ENCODE peak calls at places on chromosomes 12 and 14, in ten cellular contexts. U is HepG2, B is fibroblast of lung, R is mammary epithelial cell, P is GM23248, Y is H9, X is IMR-90, O is neural progenitor cell, H is PC-3, A is SK-N-SH. S is an unnamed sample. For H4K20me1, the result is how much of the 10 kb centered on the place peaks cover.

GRCh38 chr12:56728139-56728861 is 3.2 kb upstream of the NACA start:
- DNase-seq in U (no peak), B (no peak), R (no peak), P (no peak), Y (no peak), X (no peak), O (no peak), H (no peak), A (no peak), S (no peak)

GRCh38 chr14:90940318-90940962 is 120.0 kb downstream of the RPS6KA5 start:
- DNase-seq in U (no peak), B (no peak), R (no peak), P (no peak), Y (no peak), X (no peak), O (no peak), H (peak), A (no peak), S (no peak)

GRCh38 chr14:57707219-57707618 is 158.7 kb downstream of the SLC35F4 start:
- DNase-seq in U (no peak), B (no peak), R (no peak), P (no peak), Y (no peak), X (no peak), O (no peak), H (no peak), A (no peak), S (no peak)

GRCh38 chr14:73775339-73776193 is 61.4 kb upstream of the PNMA1 start:
- DNase-seq in U (no peak), B (no peak), R (no peak), P (no peak), Y (no peak), X (no peak), O (no peak), H (no peak), A (no peak), S (no peak)

GRCh38 chr12:108980831-108981618 is 39.8 kb downstream of the SVOP start:
- DNase-seq in U (no peak), B (no peak), R (no peak), P (peak), Y (no peak), X (peak), O (no peak), H (no peak), A (no peak), S (peak)

GRCh38 chr12:67981236-67982164 is 7.7 kb upstream of the IFNG-AS1 start:
- DNase-seq in U (no peak), B (peak), R (peak), P (peak), Y (no peak), X (peak), O (no peak), H (peak), A (no peak), S (peak)

GRCh38 chr14:36105401-36105800 is 71.1 kb downstream of the PTCSC3 start:
- DNase-seq in U (peak), B (no peak), R (no peak), P (peak), Y (peak), X (no peak), O (peak), H (peak), A (no peak), S (no peak)

GRCh38 chr12:28937196-28937595 is 211.9 kb upstream of the FAR2 start:
- DNase-seq in U (no peak), B (peak), R (peak), P (peak), Y (no peak), X (peak), O (no peak), H (peak), A (no peak), S (peak)

GRCh38 chr14:30296956-30297405 is 262.0 kb upstream of the G2E3 start:
- DNase-seq in U (no peak), B (no peak), R (no peak), P (no peak), Y (no peak), X (no peak), O (no peak), H (no peak), A (no peak), S (no peak)

GRCh38 chr12:129067482-129067881 is 214.2 kb downstream of the GLT1D1 start:
- DNase-seq in U (no peak), B (no peak), R (no peak), P (no peak), Y (peak), X (no peak), O (peak), H (no peak), A (peak), S (peak)

GRCh38 chr14:24634158-24634557 is at the start of gene GZMB:
- DNase-seq in U (no peak), B (no peak), R (peak), P (peak), Y (no peak), X (peak), O (no peak), H (no peak), A (no peak), S (no peak)

GRCh38 chr12:132414634-132415340 is 75.2 kb upstream of the FBRSL1 start:
- DNase-seq in U (peak), B (peak), R (peak), P (peak), Y (peak), X (peak), O (peak), H (peak), A (peak), S (peak)

GRCh38 chr14:39859314-39859713 is 427.1 kb upstream of the FBXO33 start:
- DNase-seq in U (no peak), B (no peak), R (no peak), P (no peak), Y (no peak), X (no peak), O (no peak), H (no peak), A (no peak), S (no peak)

GRCh38 chr14:53850714-53851296 is 105.8 kb downstream of the BMP4 start:
- DNase-seq in U (peak), B (peak), R (peak), P (peak), Y (no peak), X (peak), O (no peak), H (peak), A (no peak), S (peak)

GRCh38 chr12:94603434-94604068 is 46.8 kb downstream of the TMCC3 start:
- DNase-seq in U (peak), B (no peak), R (no peak), P (peak), Y (no peak), X (no peak), O (peak), H (peak), A (no peak), S (no peak)

GRCh38 chr12:118704517-118704916 is 276.8 kb upstream of the SRRM4 start:
- DNase-seq in U (peak), B (no peak), R (no peak), P (no peak), Y (peak), X (no peak), O (peak), H (no peak), A (peak), S (no peak)

GRCh38 chr14:88323520-88324199 is 591 bp upstream of the KCNK10 start:
- DNase-seq in U (no peak), B (no peak), R (no peak), P (peak), Y (peak), X (peak), O (peak), H (no peak), A (peak), S (no peak)

GRCh38 chr14:35374273-35374681 is 30.3 kb downstream of the NFKBIA start:
- DNase-seq in U (peak), B (peak), R (peak), P (peak), Y (no peak), X (peak), O (no peak), H (peak), A (no peak), S (peak)

GRCh38 chr12:96919510-96920210 is 12.6 kb downstream of the NEDD1 start:
- DNase-seq in U (no peak), B (no peak), R (no peak), P (no peak), Y (no peak), X (no peak), O (no peak), H (no peak), A (no peak), S (no peak)

GRCh38 chr12:89244536-89244935 is 107.8 kb downstream of the DUSP6 start:
- DNase-seq in U (no peak), B (peak), R (no peak), P (peak), Y (no peak), X (peak), O (no peak), H (no peak), A (no peak), S (peak)

GRCh38 chr12:62793256-62794217 is 141.4 kb downstream of the PPM1H start:
- DNase-seq in U (peak), B (peak), R (peak), P (peak), Y (peak), X (peak), O (peak), H (peak), A (peak), S (peak)

GRCh38 chr12:20946732-20947131 is 136.2 kb downstream of the SLCO1B3 start:
- DNase-seq in U (peak), B (no peak), R (no peak), P (peak), Y (peak), X (no peak), O (peak), H (peak), A (peak), S (no peak)

GRCh38 chr12:57334219-57334618 is 83.2 kb upstream of the STAC3 start:
- DNase-seq in U (no peak), B (no peak), R (no peak), P (no peak), Y (no peak), X (no peak), O (no peak), H (no peak), A (peak), S (no peak)

GRCh38 chr14:83196235-83196634 is 1662.6 kb upstream of the SEL1L start:
- DNase-seq in U (no peak), B (peak), R (no peak), P (no peak), Y (no peak), X (peak), O (no peak), H (no peak), A (no peak), S (no peak)

GRCh38 chr14:48937796-48938195 is 648.4 kb downstream of the RPS29 start:
- DNase-seq in U (no peak), B (no peak), R (no peak), P (peak), Y (no peak), X (peak), O (peak), H (no peak), A (peak), S (peak)

GRCh38 chr14:70027785-70028428 is 148.7 kb downstream of the SMOC1 start:
- DNase-seq in U (peak), B (peak), R (no peak), P (peak), Y (peak), X (peak), O (peak), H (peak), A (peak), S (no peak)

GRCh38 chr12:68665016-68665569 is 21.7 kb upstream of the NUP107 start:
- DNase-seq in U (no peak), B (no peak), R (no peak), P (no peak), Y (no peak), X (no peak), O (no peak), H (no peak), A (no peak), S (no peak)

GRCh38 chr12:19430988-19431387 is 8.3 kb upstream of the AEBP2 start:
- DNase-seq in U (no peak), B (peak), R (no peak), P (peak), Y (no peak), X (no peak), O (no peak), H (no peak), A (no peak), S (peak)

GRCh38 chr12:62785941-62786559 is 148.9 kb downstream of the PPM1H start:
- DNase-seq in U (no peak), B (peak), R (peak), P (peak), Y (no peak), X (peak), O (no peak), H (peak), A (no peak), S (peak)

GRCh38 chr12:55743131-55743921 is 404 bp downstream of the GDF11 start:
- DNase-seq in U (no peak), B (peak), R (peak), P (peak), Y (peak), X (peak), O (peak), H (peak), A (peak), S (peak)

GRCh38 chr12:295132-295531 is 32.5 kb upstream of the SLC6A13 start:
- DNase-seq in U (no peak), B (no peak), R (no peak), P (no peak), Y (no peak), X (no peak), O (no peak), H (no peak), A (no peak), S (no peak)
- H2AFZ ChIP-seq in U (no peak), B (no peak), R (no peak), P (no peak), Y (no peak), X (no peak), O (no peak), H (no peak), A (no peak), S (no peak)

DNA sequence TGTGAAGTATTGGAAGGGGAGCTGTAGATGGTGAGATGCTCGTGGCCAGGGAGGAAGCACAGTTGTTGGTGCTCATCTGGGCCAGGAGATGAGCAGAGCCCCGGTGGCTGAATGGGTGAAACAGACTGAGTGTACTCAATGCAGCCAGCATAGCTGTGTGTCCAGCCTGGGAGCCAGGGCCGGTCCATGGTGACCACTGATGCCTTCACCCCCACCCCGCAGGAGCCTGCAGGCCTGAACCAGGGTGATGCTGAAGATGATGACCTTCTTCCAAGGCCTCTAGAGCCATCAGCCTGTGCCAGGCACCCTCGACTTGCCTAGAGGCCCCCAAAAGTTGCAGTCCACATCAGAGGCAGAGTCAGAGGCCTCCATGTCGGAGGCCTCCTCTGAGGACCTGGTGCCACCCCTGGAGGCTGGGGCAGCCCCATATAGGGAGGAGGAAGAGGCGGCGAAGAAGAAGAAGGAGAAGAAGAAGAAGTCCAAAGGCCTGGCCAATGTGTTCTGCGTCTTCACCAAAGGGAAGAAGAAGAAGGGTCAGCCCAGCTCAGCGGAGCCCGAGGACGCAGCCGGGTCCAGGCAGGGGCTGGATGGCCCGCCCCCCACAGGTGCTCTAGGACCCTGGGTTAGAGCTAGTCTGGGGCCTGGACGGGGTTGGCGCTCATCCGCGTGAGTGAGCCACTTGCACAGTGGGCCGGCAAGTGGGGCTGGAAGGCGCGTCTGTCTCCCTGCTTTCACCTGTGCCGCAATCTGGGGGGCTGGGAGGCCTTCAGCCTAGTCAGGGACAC is 3.0 kb downstream of the TNFAIP2 start:
- DNase-seq in U (no peak), B (no peak), R (no peak), P (no peak), Y (no peak), X (no peak), O (no peak), H (no peak), A (no peak), S (no peak)
- H4K20me1 ChIP-seq in U (under half), B (under half), R (under half), P (under half), Y (under half), X (under half), O (under half), H (under half), A (under half), S (half or more)

DNA sequence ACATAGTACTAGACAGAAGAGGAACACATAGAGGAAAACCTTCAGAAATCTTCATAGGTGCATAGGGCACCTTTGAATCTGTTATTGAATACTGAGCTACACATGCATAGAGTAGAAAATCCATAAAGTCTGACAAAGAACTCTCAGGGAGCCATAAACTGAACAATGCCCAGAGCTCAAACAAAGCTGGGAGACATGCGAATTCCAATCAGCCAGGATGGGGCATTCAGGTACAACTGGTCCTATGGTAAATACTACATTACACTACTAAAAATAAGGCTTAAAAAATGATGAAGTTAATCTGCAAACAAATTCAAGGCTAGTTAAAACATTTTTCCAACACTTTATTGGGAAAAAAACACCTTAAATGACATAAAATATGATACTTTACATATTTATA is 259.7 kb downstream of the DIO2 start:
- DNase-seq in U (no peak), B (no peak), R (no peak), P (no peak), Y (no peak), X (no peak), O (no peak), H (no peak), A (no peak), S (no peak)
- H3K9ac ChIP-seq in U (no peak), B (no peak), R (no peak), P (no peak), Y (no peak), X (no peak), O (no peak), H (no peak), A (no peak), S (no peak)

GRCh38 chr14:66046035-66046434 is 440.1 kb upstream of the CCDC196 start:
- DNase-seq in U (no peak), B (no peak), R (no peak), P (peak), Y (no peak), X (no peak), O (no peak), H (no peak), A (no peak), S (no peak)
- H2AFZ ChIP-seq in U (no peak), B (no peak), R (no peak), P (peak), Y (peak), X (no peak), O (no peak), H (peak), A (no peak), S (peak)

DNA sequence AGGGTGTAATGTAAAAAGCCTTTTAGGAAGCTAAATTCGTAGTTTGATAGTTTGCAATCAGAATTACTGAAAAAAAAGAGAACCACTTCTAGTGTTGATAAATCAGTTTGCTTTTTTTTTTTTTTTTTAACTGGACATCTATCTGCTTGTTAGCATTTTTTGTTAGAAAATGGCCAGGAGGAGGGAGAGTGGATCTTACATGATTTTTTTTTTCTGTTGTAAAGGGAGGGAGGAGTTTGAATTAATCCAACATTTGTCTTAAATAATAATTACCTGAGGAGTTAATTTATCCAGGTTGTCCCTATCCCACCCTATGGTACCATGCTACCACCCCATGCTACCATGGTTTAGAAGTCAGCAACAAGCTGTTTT is 1.2 kb downstream of the FBXO34 start:
- DNase-seq in U (no peak), B (no peak), R (no peak), P (no peak), Y (no peak), X (no peak), O (no peak), H (no peak), A (no peak), S (no peak)
- H4K20me1 ChIP-seq in U (under half), B (under half), R (under half), P (under half), Y (under half), X (under half), O (under half), H (under half), A (under half), S (under half)

GRCh38 chr12:65728348-65728912 is 95.9 kb upstream of the HMGA2 start:
- DNase-seq in U (no peak), B (no peak), R (no peak), P (peak), Y (no peak), X (no peak), O (no peak), H (no peak), A (no peak), S (no peak)
- H3K9ac ChIP-seq in U (no peak), B (no peak), R (peak), P (no peak), Y (peak), X (peak), O (no peak), H (no peak), A (peak), S (peak)

DNA sequence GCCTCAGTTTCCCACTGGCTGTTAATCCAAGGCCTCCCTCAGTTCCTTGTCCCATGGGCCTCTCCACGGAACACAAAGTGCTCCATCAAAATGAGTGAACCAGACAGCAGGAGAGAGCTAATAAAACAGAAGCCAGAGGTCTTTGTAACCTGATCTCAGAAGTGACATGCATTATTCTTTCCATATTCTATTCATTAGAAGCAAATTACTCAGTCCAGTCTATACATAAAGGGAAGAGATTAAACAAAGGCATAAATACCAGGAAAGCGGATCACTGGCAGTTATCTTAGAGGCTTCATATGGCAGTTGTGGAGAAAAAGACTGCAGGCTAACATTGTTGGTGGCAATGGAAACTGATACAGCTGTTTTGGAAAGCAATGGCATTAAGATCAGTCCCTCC is 170.6 kb upstream of the GARIN6 start:
- DNase-seq in U (no peak), B (no peak), R (no peak), P (no peak), Y (no peak), X (no peak), O (no peak), H (no peak), A (no peak), S (no peak)
- H2AFZ ChIP-seq in U (no peak), B (no peak), R (no peak), P (no peak), Y (no peak), X (no peak), O (no peak), H (no peak), A (no peak), S (no peak)

GRCh38 chr12:47801170-47801903 is 18.4 kb downstream of the HDAC7 start:
- DNase-seq in U (no peak), B (no peak), R (no peak), P (peak), Y (no peak), X (no peak), O (peak), H (no peak), A (no peak), S (no peak)

GRCh38 chr12:47801904-47802246 is 17.8 kb downstream of the HDAC7 start:
- DNase-seq in U (no peak), B (no peak), R (no peak), P (no peak), Y (no peak), X (no peak), O (no peak), H (no peak), A (no peak), S (no peak)

GRCh38 chr12:47804177-47804576 is 15.5 kb downstream of the HDAC7 start:
- DNase-seq in U (no peak), B (no peak), R (no peak), P (no peak), Y (no peak), X (no peak), O (no peak), H (no peak), A (no peak), S (no peak)

GRCh38 chr12:47802312-47802711 is 17.4 kb downstream of the HDAC7 start:
- DNase-seq in U (no peak), B (no peak), R (no peak), P (peak), Y (no peak), X (no peak), O (peak), H (no peak), A (peak), S (no peak)

GRCh38 chr12:47803196-47803875 is 16.4 kb downstream of the HDAC7 start:
- DNase-seq in U (no peak), B (no peak), R (no peak), P (no peak), Y (no peak), X (no peak), O (no peak), H (no peak), A (no peak), S (no peak)
- H4K20me1 ChIP-seq in U (under half), B (under half), R (under half), P (under half), Y (under half), X (half or more), O (under half), H (under half), A (half or more), S (half or more)

S was measured in astrocyte.